ENCODE peak calls at places on chromosomes 2 and 18, in four cellular contexts. P, Z, X and A are unnamed samples.

GRCh38 chr2:5365871-5366461 is 326.2 kb upstream of the SOX11 start:
- DNase-seq in P (no peak), Z (peak; percentile 48), X (peak; percentile 3), A (peak; percentile 27)

GRCh38 chr2:240513544-240514287 is 44.1 kb downstream of the ANKMY1 start:
- DNase-seq in P (peak; percentile 76), Z (peak; percentile 65), X (peak; percentile 68), A (peak; percentile 81)

GRCh38 chr2:95382128-95382645 is 20.3 kb upstream of the FAHD2A start:
- DNase-seq in P (no peak), Z (no peak), X (no peak), A (no peak)

GRCh38 chr2:25757906-25758305 is 84.5 kb upstream of the DTNB start:
- DNase-seq in P (no peak), Z (no peak), X (no peak), A (no peak)

GRCh38 chr2:173589604-173590277 is 235.1 kb downstream of the CDCA7 start:
- DNase-seq in P (no peak), Z (no peak), X (no peak), A (peak; percentile 78)

GRCh38 chr2:52145005-52145404 is 1113.1 kb upstream of the NRXN1 start:
- DNase-seq in P (no peak), Z (no peak), X (no peak), A (no peak)

GRCh38 chr18:48133675-48134251 is 203.3 kb upstream of the SMAD2 start:
- DNase-seq in P (no peak), Z (no peak), X (no peak), A (peak; percentile 36)

GRCh38 chr2:227395556-227395955 is 7.8 kb upstream of the SCYGR1 start:
- DNase-seq in P (no peak), Z (no peak), X (no peak), A (no peak)

GRCh38 chr2:66901344-66901743 is 466.4 kb downstream of the MEIS1 start:
- DNase-seq in P (no peak), Z (no peak), X (peak; percentile 82), A (no peak)